ENCODE peak calls at places on chromosomes 2 and 18, in six cellular contexts. L is K562, C is SJSA1, W is astrocyte of the cerebellum, F is GM12865, R is HL-60. J is an unnamed sample.

GRCh38 chr2:16722677-16723076 is 57.0 kb upstream of the CYRIA start:
- DNase-seq in L (no peak), C (no peak), W (no peak), F (no peak), R (no peak), J (no peak)

GRCh38 chr2:212547716-212548458 is 9.3 kb upstream of the ERBB4 start:
- DNase-seq in L (no peak), C (no peak), W (no peak), F (no peak), R (no peak), J (no peak)

GRCh38 chr2:8539743-8540551 is 141.9 kb upstream of the ID2 start:
- DNase-seq in L (no peak), C (no peak), W (no peak), F (no peak), R (peak), J (no peak)

GRCh38 chr2:168323456-168324058 is 76.2 kb upstream of the STK39 start:
- DNase-seq in L (no peak), C (no peak), W (no peak), F (no peak), R (no peak), J (no peak)

GRCh38 chr2:180523629-180524340 is 456.6 kb upstream of the UBE2E3 start:
- DNase-seq in L (no peak), C (peak), W (peak), F (no peak), R (no peak), J (no peak)

GRCh38 chr2:127401757-127402695 is 14.3 kb upstream of the MAP3K2 start:
- DNase-seq in L (no peak), C (no peak), W (no peak), F (no peak), R (no peak), J (no peak)

GRCh38 chr2:145652051-145652450 is 1132.1 kb upstream of the ZEB2 start:
- DNase-seq in L (no peak), C (no peak), W (no peak), F (no peak), R (no peak), J (no peak)

GRCh38 chr2:216849987-216850386 is 9.9 kb downstream of the TNP1 start:
- DNase-seq in L (peak), C (no peak), W (no peak), F (no peak), R (no peak), J (no peak)

GRCh38 chr2:61689526-61689925 is 151.4 kb upstream of the XPO1 start:
- DNase-seq in L (no peak), C (no peak), W (no peak), F (no peak), R (no peak), J (no peak)

GRCh38 chr2:216923706-216924105 is 63.8 kb upstream of the TNP1 start:
- DNase-seq in L (no peak), C (no peak), W (no peak), F (no peak), R (no peak), J (no peak)

GRCh38 chr2:79576431-79576830 is 63.6 kb downstream of the CTNNA2 start:
- DNase-seq in L (no peak), C (no peak), W (no peak), F (no peak), R (no peak), J (no peak)

GRCh38 chr18:37452697-37453385 is 112.8 kb downstream of the CELF4 start:
- DNase-seq in L (no peak), C (no peak), W (no peak), F (no peak), R (no peak), J (no peak)

GRCh38 chr18:75455249-75456183 is 28.0 kb upstream of the SMIM21 start:
- DNase-seq in L (no peak), C (no peak), W (no peak), F (no peak), R (peak), J (no peak)

GRCh38 chr18:34970106-34970505 is 71.1 kb upstream of the MAPRE2 start:
- DNase-seq in L (no peak), C (no peak), W (no peak), F (no peak), R (no peak), J (no peak)

GRCh38 chr2:132830321-132830720 is 160.3 kb upstream of the LYPD1 start:
- DNase-seq in L (no peak), C (no peak), W (no peak), F (no peak), R (no peak), J (no peak)

GRCh38 chr2:221600388-221600787 is 28.3 kb upstream of the EPHA4 start:
- DNase-seq in L (no peak), C (no peak), W (no peak), F (no peak), R (no peak), J (no peak)

GRCh38 chr18:4125939-4126250 is 329.2 kb downstream of the DLGAP1 start:
- DNase-seq in L (no peak), C (no peak), W (no peak), F (no peak), R (no peak), J (no peak)

GRCh38 chr2:36965751-36966369 is 476 bp downstream of the STRN start:
- DNase-seq in L (peak), C (peak), W (no peak), F (peak), R (peak), J (no peak)

GRCh38 chr2:219567131-219567530 is 4.2 kb downstream of the OBSL1 start:
- DNase-seq in L (no peak), C (no peak), W (no peak), F (no peak), R (no peak), J (no peak)

GRCh38 chr2:25806941-25807340 is 71.3 kb downstream of the ASXL2 start:
- DNase-seq in L (no peak), C (no peak), W (no peak), F (no peak), R (no peak), J (no peak)

GRCh38 chr2:68767031-68767961 is 32.7 kb downstream of the ARHGAP25 start:
- DNase-seq in L (no peak), C (no peak), W (no peak), F (peak), R (no peak), J (peak)

GRCh38 chr2:2827691-2828315 is 496.7 kb upstream of the MYT1L start:
- DNase-seq in L (no peak), C (no peak), W (no peak), F (no peak), R (no peak), J (no peak)

GRCh38 chr2:221779614-221780067 is 207.5 kb upstream of the EPHA4 start:
- DNase-seq in L (no peak), C (peak), W (peak), F (no peak), R (no peak), J (no peak)

GRCh38 chr18:6414118-6414722 is 491 bp downstream of the L3MBTL4 start:
- DNase-seq in L (no peak), C (peak), W (no peak), F (peak), R (no peak), J (no peak)

GRCh38 chr2:20390524-20391123 is 40.0 kb upstream of the PUM2 start:
- DNase-seq in L (no peak), C (no peak), W (no peak), F (no peak), R (no peak), J (no peak)

GRCh38 chr2:171553858-171554257 is 31.6 kb downstream of the CYBRD1 start:
- DNase-seq in L (peak), C (peak), W (no peak), F (no peak), R (no peak), J (no peak)

GRCh38 chr18:77106331-77106730 is 26.3 kb downstream of the MBP start:
- DNase-seq in L (peak), C (no peak), W (no peak), F (peak), R (peak), J (no peak)

GRCh38 chr2:237418300-237418699 is 4.3 kb upstream of the COL6A3 start:
- DNase-seq in L (no peak), C (no peak), W (no peak), F (no peak), R (no peak), J (no peak)

GRCh38 chr18:30280861-30281470 is 761.6 kb downstream of the DSC3 start:
- DNase-seq in L (peak), C (peak), W (peak), F (peak), R (peak), J (no peak)

GRCh38 chr2:48605482-48606175 is 12.0 kb upstream of the GTF2A1L start:
- DNase-seq in L (peak), C (no peak), W (no peak), F (no peak), R (no peak), J (no peak)

GRCh38 chr2:224357098-224357901 is 44.6 kb downstream of the FAM124B start:
- DNase-seq in L (peak), C (peak), W (peak), F (peak), R (peak), J (peak)

GRCh38 chr18:59087391-59087790 is 52.3 kb upstream of the SEC11C start:
- DNase-seq in L (no peak), C (no peak), W (no peak), F (no peak), R (no peak), J (no peak)

GRCh38 chr2:148616696-148617095 is 27.9 kb upstream of the EPC2 start:
- DNase-seq in L (no peak), C (no peak), W (no peak), F (no peak), R (no peak), J (no peak)

GRCh38 chr2:148614332-148615049 is 30.1 kb upstream of the EPC2 start:
- DNase-seq in L (no peak), C (peak), W (peak), F (peak), R (peak), J (peak)

GRCh38 chr2:148613231-148614023 is 31.1 kb upstream of the EPC2 start:
- DNase-seq in L (no peak), C (no peak), W (no peak), F (no peak), R (no peak), J (no peak)

GRCh38 chr2:148615446-148615845 is 29.1 kb upstream of the EPC2 start:
- DNase-seq in L (no peak), C (no peak), W (no peak), F (no peak), R (no peak), J (no peak)

GRCh38 chr2:148614024-148614331 is 30.6 kb upstream of the EPC2 start:
- DNase-seq in L (no peak), C (no peak), W (no peak), F (peak), R (no peak), J (no peak)
- H3K4me3 ChIP-seq in L (no peak), C (no peak), W (no peak), F (no peak), R (no peak), J (no peak)

DNA sequence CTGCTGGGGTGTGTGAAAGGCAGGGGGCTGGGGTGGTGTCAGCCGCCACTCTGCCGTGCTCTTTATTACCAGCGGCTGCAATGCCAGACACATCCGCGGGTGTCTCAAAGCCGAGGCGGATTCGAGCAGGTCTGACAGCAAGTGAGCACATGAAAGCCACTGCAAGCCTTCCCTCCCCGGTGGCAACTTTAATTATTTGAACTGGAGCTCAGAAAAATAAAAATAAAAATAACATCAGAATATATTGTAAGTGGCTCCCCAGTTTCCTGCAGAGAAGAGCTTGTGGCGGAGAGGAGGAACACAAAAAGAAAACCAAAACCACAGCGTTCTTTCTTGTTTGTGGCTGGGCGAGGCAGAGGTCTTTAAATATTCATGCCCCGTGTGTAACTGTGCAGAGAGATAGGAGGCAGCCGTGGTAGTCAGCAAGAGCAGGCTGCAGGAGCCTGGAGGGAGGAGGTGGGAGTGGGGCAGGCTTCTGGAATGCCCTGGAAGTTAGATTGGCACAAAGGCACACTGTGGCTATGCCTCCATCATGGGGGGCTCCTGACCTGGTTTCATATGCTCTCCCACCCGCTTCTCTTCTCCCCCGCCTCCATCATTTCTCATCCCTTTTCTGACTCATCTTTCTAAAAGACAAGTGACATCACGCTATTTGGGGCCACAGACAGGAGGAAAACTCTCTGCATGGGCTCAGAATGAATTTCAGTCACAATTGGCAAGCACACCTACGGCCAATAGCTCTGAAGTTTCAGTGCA is 199.8 kb downstream of the CLIP4 start:
- DNase-seq in L (no peak), C (peak), W (peak), F (peak), R (peak), J (peak)
- H3K4me3 ChIP-seq in L (no peak), C (peak), W (peak), F (peak), R (peak), J (peak)

GRCh38 chr2:142813830-142814829 is 63.3 kb upstream of the KYNU start:
- DNase-seq in L (no peak), C (no peak), W (no peak), F (no peak), R (no peak), J (no peak)
- H3K4me3 ChIP-seq in L (no peak), C (no peak), W (no peak), F (no peak), R (no peak), J (no peak)

DNA sequence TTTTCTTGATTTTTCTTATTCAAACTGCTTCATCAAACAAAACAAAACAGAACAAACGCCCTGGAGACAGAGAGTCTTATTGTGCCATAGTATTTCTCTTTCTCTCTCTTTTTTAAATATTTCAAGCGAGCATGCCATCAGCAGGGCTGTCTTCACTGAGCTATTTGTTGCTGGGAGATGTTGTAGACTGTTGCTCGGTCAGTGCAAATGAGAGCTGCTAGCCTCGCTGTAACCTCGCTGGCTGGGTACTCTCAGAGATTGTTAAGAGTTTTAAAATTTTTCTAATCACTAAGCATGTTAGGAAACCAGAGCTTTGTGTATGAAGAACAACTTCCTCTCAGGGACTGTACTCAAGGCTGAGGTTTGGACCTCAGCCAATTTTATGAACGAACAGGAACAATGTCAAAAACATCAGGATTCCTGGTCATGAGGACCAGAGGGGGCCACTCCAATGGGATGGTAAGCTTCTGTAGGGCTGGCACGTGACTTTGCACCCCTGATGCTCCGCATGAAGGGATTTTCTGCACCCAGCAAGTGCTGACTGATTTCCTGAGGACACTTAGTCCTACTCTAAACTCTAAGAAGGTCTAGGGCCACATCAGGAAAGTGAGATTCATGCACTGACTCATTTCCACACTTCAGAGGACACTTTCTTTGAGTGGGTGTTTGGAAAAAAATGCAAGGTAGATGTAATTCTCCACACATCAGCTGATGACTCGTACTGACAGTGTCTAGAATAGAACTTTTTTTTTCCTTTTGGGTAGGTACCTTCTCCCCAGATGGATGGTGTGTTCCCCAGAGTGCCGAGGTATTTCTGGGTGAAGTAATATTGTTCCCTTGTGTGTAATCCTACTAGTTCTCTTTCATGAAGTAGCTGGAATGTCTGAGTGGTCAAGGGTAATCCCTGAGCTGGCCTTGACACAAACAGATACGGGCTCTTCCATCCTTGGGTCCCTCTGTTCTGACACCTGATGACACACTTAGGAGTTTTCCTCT is 59.7 kb upstream of the IL1R1 start:
- DNase-seq in L (no peak), C (peak), W (peak), F (peak), R (peak), J (peak)
- H3K4me3 ChIP-seq in L (no peak), C (no peak), W (no peak), F (no peak), R (no peak), J (no peak)

DNA sequence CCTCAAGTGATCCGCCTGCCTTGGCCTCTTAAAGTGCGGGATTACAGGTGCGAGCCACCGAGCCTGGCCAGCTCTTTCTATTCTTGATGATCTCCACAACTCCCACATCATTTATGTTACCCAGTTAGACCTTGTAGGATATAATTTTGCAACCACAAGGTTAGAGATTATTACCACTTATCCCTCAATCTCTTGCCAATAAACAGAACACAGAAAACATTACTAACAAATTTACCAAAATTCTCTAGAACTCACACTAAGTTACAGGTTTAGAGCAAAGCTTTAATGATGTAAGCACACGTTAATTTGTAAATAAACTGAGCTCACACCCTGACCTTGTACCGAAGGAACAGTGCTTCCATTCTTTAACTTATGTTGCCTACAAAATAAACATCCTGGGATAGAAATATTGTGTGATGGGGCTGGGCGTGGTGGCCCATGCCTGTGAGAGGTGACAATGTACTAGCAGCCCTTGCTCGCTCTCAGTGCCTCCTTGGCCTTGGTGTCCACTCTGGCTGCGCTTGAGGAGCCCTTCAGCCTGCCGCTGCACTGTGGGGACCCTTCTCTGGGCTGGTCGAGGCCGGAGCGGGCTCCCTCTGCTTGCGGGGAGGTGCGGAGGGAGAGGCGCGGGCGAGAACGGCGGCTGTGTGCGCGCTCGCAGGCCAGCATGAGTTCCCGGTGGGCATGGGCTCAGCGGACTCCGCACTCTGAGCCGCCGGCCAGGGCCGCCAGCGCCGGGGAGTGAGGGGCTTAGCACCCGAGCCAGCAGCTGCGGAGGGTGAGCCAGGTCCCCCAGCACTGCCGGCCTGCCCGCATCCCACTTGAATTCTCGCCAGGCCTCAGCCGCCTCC is 42.1 kb upstream of the ITSN2 start:
- DNase-seq in L (no peak), C (no peak), W (no peak), F (no peak), R (no peak), J (no peak)
- H3K4me3 ChIP-seq in L (no peak), C (no peak), W (peak), F (no peak), R (no peak), J (no peak)

GRCh38 chr2:104857262-104858221 is 3.6 kb downstream of the POU3F3 start:
- DNase-seq in L (no peak), C (no peak), W (no peak), F (peak), R (no peak), J (no peak)
- H3K4me3 ChIP-seq in L (no peak), C (no peak), W (peak), F (peak), R (no peak), J (peak)

DNA sequence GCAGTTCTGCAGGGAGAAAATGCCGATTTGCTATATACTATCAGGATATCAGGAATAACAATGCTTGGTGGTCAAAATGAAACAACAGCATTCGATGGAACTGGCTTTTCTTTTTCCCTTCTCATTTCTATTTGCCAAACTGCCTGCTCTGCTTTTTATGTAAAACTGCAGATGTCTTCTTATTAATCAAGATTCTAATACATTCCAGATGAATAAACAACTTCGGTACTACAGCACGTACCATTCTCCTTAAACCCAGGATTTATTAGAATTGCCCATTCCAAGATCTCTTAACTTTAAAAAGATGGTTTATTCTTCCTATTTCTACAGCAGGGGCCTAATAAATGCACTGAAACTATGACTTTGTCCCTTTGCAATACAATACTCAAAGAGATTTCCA is 100.8 kb downstream of the ZNF521 start:
- DNase-seq in L (no peak), C (no peak), W (no peak), F (no peak), R (no peak), J (no peak)
- H3K4me3 ChIP-seq in L (no peak), C (no peak), W (no peak), F (no peak), R (no peak), J (no peak)

DNA sequence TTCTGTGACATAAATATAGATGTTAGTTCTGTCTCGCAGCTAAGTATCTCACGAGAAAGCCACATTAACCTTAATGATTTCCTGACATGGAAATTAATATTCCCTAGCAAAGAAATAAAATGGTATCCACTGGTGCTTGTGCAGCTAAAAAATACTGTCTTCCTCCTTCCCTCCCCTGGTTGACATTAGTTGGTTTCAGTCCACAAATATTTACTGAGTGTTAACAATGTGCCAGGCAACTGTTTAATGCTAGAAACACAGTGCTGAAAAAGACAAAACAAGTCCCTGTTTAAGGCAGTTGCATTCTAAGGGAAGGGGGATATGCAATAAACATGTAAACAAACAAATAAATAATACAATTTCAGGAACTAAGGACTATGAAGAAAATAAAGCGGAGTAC is 44.2 kb upstream of the VPS54 start:
- DNase-seq in L (no peak), C (no peak), W (no peak), F (no peak), R (no peak), J (no peak)
- H3K4me3 ChIP-seq in L (no peak), C (no peak), W (no peak), F (no peak), R (no peak), J (no peak)

GRCh38 chr18:36188912-36189311 is 1.6 kb downstream of the MOCOS start:
- DNase-seq in L (no peak), C (no peak), W (no peak), F (no peak), R (no peak), J (no peak)
- H3K4me3 ChIP-seq in L (peak), C (no peak), W (no peak), F (no peak), R (no peak), J (peak)